ENCODE peak calls at places on chromosomes 3 and 15, in five cellular contexts. B, L, U, M and K are unnamed samples.

GRCh38 chr3:162441716-162442115 is 945.1 kb downstream of the OTOL1 start:
- DNase-seq in U (no peak), L (no peak), B (no peak), M (no peak), K (no peak)

GRCh38 chr15:63104727-63105126 is 16.9 kb upstream of the LACTB start:
- DNase-seq in U (no peak), B (no peak), L (no peak), M (no peak), K (no peak)

GRCh38 chr3:141659821-141660597 is 78.1 kb upstream of the RNF7 start:
- DNase-seq in U (peak; percentile 35), B (peak; percentile 83), M (peak; percentile 64), L (peak; percentile 9), K (no peak)

GRCh38 chr15:94205366-94205765 is 26.0 kb upstream of the MCTP2 start:
- DNase-seq in B (no peak), L (no peak), M (no peak), U (no peak), K (no peak)

GRCh38 chr15:92443381-92443780 is 49.7 kb downstream of the ST8SIA2 start:
- DNase-seq in M (no peak), L (no peak), B (no peak), U (no peak), K (no peak)

GRCh38 chr3:128066111-128066510 is 13.9 kb downstream of the SEC61A1 start:
- DNase-seq in L (no peak), U (no peak), B (no peak), M (no peak), K (no peak)

GRCh38 chr3:48157950-48158376 is 30.3 kb downstream of the CDC25A start:
- DNase-seq in U (no peak), M (peak; percentile 65), B (peak; percentile 62), L (no peak), K (peak; percentile 80)

GRCh38 chr3:88031543-88032148 is 27.2 kb downstream of the CGGBP1 start:
- DNase-seq in L (no peak), M (no peak), B (no peak), U (no peak), K (peak; percentile 64)

GRCh38 chr15:78033864-78034263 is 43.6 kb downstream of the TBC1D2B start:
- DNase-seq in M (peak; percentile 43), L (no peak), U (no peak), B (no peak), K (no peak)

GRCh38 chr15:100049483-100049882 is 292.3 kb downstream of the ADAMTS17 start:
- DNase-seq in L (no peak), B (no peak), M (no peak), U (no peak), K (no peak)

GRCh38 chr3:49733551-49733950 is 9.8 kb upstream of the GMPPB start:
- DNase-seq in L (no peak), U (no peak), B (no peak), M (no peak), K (no peak)

GRCh38 chr15:73362900-73363299 is 5.9 kb downstream of the HCN4 start:
- DNase-seq in L (no peak), U (no peak), B (no peak), M (no peak), K (no peak)

GRCh38 chr3:31934018-31934417 is 47.0 kb downstream of the OSBPL10 start:
- DNase-seq in L (no peak), M (no peak), U (no peak), B (no peak), K (no peak)

GRCh38 chr3:98971183-98971681 is 69.7 kb upstream of the DCBLD2 start:
- DNase-seq in B (no peak), U (no peak), L (no peak), M (no peak), K (no peak)

GRCh38 chr3:191328963-191329653 is at the start of gene CCDC50:
- DNase-seq in U (peak; percentile 82), B (peak; percentile 94), M (peak; percentile 86), L (peak; percentile 74), K (peak; percentile 84)

GRCh38 chr3:51954120-51954519 is 1.1 kb upstream of the GPR62 start:
- DNase-seq in L (no peak), M (no peak), U (no peak), B (no peak), K (no peak)

GRCh38 chr15:100997442-100997841 is 78.3 kb downstream of the LRRK1 start:
- DNase-seq in U (no peak), B (no peak), L (no peak), M (no peak), K (no peak)

GRCh38 chr3:145259166-145259565 is 901.8 kb downstream of the PLOD2 start:
- DNase-seq in U (no peak), M (no peak), L (no peak), B (no peak), K (no peak)

GRCh38 chr3:9914011-9914410 is 2.9 kb upstream of the IL17RC start:
- DNase-seq in U (no peak), B (no peak), M (peak; percentile 35), L (no peak), K (no peak)

GRCh38 chr3:9916346-9916733 is 558 bp upstream of the IL17RC start:
- DNase-seq in M (no peak), B (no peak), U (no peak), L (no peak), K (no peak)

GRCh38 chr3:9916734-9917680 is at the start of gene IL17RC:
- DNase-seq in L (peak; percentile 35), B (peak; percentile 97), M (peak; percentile 88), U (peak; percentile 95), K (peak; percentile 78)

GRCh38 chr3:9914559-9915251 is 2.2 kb upstream of the IL17RC start:
- DNase-seq in U (no peak), B (no peak), M (no peak), L (no peak), K (no peak)

DNA sequence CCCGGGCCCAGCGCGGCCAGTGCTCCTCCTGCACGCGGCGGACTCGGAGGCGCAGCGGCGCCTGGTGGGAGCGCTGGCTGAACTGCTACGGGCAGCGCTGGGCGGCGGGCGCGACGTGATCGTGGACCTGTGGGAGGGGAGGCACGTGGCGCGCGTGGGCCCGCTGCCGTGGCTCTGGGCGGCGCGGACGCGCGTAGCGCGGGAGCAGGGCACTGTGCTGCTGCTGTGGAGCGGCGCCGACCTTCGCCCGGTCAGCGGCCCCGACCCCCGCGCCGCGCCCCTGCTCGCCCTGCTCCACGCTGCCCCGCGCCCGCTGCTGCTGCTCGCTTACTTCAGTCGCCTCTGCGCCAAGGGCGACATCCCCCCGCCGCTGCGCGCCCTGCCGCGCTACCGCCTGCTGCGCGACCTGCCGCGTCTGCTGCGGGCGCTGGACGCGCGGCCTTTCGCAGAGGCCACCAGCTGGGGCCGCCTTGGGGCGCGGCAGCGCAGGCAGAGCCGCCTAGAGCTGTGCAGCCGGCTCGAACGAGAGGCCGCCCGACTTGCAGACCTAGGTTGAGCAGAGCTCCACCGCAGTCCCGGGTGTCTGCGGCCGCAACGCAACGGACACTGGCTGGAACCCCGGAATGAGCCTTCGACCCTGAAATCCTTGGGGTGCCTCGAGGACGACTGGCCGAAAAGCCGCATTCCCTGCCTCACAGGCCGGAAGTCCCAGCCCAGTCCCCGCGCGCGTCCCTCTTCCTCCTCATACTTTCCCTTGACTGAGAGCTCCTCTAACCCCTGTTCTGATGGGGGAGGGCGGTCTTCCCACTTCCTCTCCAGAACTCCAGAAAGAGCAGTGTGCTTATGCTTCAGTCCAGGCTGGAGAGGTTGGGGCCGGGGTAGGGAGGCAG is 1.4 kb upstream of the IL17RC start:
- DNase-seq in M (peak; percentile 76), U (peak; percentile 53), L (peak; percentile 37), B (peak; percentile 76), K (peak; percentile 78)
- TF ChIP-seq POLR2A in M (no peak), U (no peak), L (no peak), B (peak; percentile 60), K (peak; percentile 61)

GRCh38 chr3:30354513-30354912 is 251.9 kb upstream of the TGFBR2 start:
- DNase-seq in L (no peak), U (no peak), M (no peak), B (peak; percentile 36), K (no peak)
- TF ChIP-seq POLR2A in L (no peak), U (no peak), M (no peak), B (no peak), K (no peak)

DNA sequence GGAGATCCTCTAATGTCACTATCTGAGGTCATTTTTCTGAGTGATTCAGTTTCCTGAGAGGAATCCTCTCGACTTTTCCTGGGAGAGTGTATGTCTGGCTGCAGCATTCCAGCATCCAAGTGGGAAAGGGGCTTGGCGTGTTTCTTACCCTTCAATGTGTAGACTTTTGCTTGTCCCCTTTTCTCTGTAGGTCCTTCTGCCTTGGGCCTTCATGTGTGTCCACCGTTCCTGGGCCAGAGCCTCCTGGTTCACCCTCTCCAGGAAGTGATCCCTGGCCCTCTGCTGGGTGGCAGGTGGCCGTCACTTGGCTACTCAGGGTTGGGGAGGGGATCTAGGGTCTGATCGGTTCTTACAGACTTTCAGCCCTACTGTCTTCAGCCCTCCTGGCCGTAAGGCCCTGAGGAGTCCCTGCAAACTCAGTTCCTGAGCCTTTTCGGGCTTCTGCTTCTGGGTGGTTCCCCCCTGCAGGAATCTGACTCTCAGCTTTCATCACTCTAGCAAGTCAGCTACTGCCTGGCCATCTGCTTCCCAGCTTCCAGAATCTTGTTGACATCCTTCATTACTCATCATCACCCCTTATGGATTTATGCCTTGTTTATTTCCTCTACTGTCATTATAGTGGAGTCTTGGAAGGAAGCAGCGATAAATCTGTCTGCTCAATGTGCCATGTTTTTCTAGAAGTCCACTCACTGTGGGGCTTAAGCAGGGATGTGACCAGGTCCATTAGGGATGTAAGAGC is 36.5 kb downstream of the GOLGA6L10 start:
- DNase-seq in U (no peak), B (no peak), M (peak; percentile 13), L (no peak), K (no peak)
- TF ChIP-seq POLR2A in U (no peak), B (no peak), M (no peak), L (no peak), K (no peak)

GRCh38 chr3:129796146-129796545 is 97.4 kb downstream of the TMCC1 start:
- DNase-seq in B (no peak), U (no peak), L (no peak), M (no peak), K (peak; percentile 3)

GRCh38 chr3:129795596-129795995 is 97.9 kb downstream of the TMCC1 start:
- DNase-seq in B (peak; percentile 12), M (no peak), U (no peak), L (no peak), K (no peak)

GRCh38 chr3:129793947-129794318 is 99.6 kb downstream of the TMCC1 start:
- DNase-seq in L (no peak), B (peak; percentile 32), U (no peak), M (no peak), K (peak; percentile 92)

GRCh38 chr3:129793356-129793755 is 100.2 kb downstream of the TMCC1 start:
- DNase-seq in M (no peak), U (no peak), L (no peak), B (no peak), K (no peak)

DNA sequence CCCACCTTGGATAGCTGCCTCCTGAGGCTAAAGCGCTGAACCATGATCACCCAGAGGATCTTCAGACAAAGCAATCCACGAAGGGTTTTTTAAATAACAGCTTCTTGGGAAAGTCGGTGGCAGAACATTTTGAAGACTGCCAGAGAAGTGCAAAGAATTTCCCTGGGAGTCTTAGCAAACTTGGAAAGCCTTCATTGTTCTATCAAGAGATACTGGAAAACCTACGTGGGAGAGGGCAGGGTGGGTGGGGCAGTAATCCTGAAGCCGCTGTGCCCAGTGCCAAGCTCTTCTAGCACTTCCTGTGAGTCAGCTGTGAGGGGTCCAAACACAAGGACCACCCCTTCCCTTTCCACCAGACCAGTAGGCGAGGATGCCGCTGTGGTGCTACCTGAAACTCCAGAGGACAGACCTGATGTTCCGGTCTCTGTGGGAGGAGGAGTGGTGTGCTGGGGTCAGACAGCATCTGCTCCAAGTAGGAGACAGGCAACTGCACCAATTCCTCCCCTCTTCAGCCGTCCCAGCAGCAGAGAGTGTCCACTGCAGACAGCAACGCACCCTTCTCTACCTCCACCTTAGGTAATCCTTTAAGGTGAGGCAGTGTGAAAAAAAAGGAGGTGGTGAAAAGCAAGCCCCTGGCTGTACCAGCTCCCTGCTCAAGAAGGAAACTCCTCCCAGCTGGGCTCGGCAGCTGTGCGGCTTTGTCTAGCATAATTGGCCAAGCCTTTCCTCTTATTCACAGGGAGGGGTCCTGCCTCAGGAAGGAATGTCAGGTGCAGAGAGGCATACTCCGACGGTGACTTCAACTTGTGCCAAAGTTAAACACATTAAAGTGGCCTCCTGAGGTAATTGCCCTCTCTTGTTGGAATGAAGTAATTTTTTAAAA is 99.0 kb downstream of the TMCC1 start:
- DNase-seq in M (peak; percentile 58), B (peak; percentile 18), L (no peak), U (peak; percentile 65), K (peak; percentile 29)
- TF ChIP-seq POLR2A in M (no peak), B (no peak), L (no peak), U (no peak), K (no peak)